ENCODE peak calls at places on chromosomes 6 and 20, in nine cellular contexts. One of them, this sample, is unnamed.

GRCh38 chr6:38271081-38271480 is 368.6 kb downstream of the BTBD9 start:
- DNase-seq in body of pancreas: no peak
- DNase-seq in hepatocyte: no peak
- DNase-seq in endothelial cell: no peak
- DNase-seq in cardiac muscle cell: no peak
- DNase-seq in heart left ventricle: no peak
- DNase-seq in CD8-positive, alpha-beta T cell: no peak
- DNase-seq in psoas muscle: no peak
- DNase-seq in GM12864: no peak
- DNase-seq in this sample: no peak

GRCh38 chr20:24783631-24784492 is 165.2 kb upstream of the CST7 start:
- DNase-seq in body of pancreas: no peak
- DNase-seq in cardiac muscle cell: no peak
- DNase-seq in GM12864: peak; percentile 34
- DNase-seq in psoas muscle: no peak
- DNase-seq in CD8-positive, alpha-beta T cell: no peak
- DNase-seq in hepatocyte: peak; percentile 23
- DNase-seq in endothelial cell: peak; percentile 30
- DNase-seq in heart left ventricle: no peak
- DNase-seq in this sample: no peak

GRCh38 chr6:98716341-98716740 is 118.0 kb upstream of the POU3F2 start:
- DNase-seq in body of pancreas: no peak
- DNase-seq in hepatocyte: no peak
- DNase-seq in cardiac muscle cell: no peak
- DNase-seq in psoas muscle: no peak
- DNase-seq in GM12864: no peak
- DNase-seq in CD8-positive, alpha-beta T cell: no peak
- DNase-seq in endothelial cell: peak; percentile 4
- DNase-seq in heart left ventricle: no peak
- DNase-seq in this sample: no peak

GRCh38 chr6:33700391-33701050 is 11.0 kb downstream of the UQCC2 start:
- DNase-seq in GM12864: peak; percentile 60
- DNase-seq in endothelial cell: peak; percentile 86
- DNase-seq in CD8-positive, alpha-beta T cell: peak; percentile 78
- DNase-seq in body of pancreas: peak; percentile 76
- DNase-seq in cardiac muscle cell: peak; percentile 78
- DNase-seq in heart left ventricle: peak; percentile 77
- DNase-seq in hepatocyte: peak; percentile 88
- DNase-seq in psoas muscle: peak; percentile 83
- DNase-seq in this sample: peak; percentile 58

GRCh38 chr6:111823831-111824607 is 49.2 kb downstream of the FYN start:
- DNase-seq in heart left ventricle: no peak
- DNase-seq in body of pancreas: no peak
- DNase-seq in psoas muscle: no peak
- DNase-seq in endothelial cell: no peak
- DNase-seq in CD8-positive, alpha-beta T cell: no peak
- DNase-seq in GM12864: no peak
- DNase-seq in cardiac muscle cell: peak; percentile 82
- DNase-seq in hepatocyte: no peak
- DNase-seq in this sample: no peak

GRCh38 chr6:44051516-44051915 is 75.7 kb downstream of the MRPL14 start:
- DNase-seq in CD8-positive, alpha-beta T cell: no peak
- DNase-seq in cardiac muscle cell: peak; percentile 78
- DNase-seq in heart left ventricle: peak; percentile 45
- DNase-seq in hepatocyte: peak; percentile 64
- DNase-seq in endothelial cell: no peak
- DNase-seq in GM12864: no peak
- DNase-seq in psoas muscle: no peak
- DNase-seq in body of pancreas: peak; percentile 68
- DNase-seq in this sample: no peak

GRCh38 chr6:36650848-36651247 is 27.7 kb upstream of the CDKN1A start:
- DNase-seq in hepatocyte: no peak
- DNase-seq in GM12864: no peak
- DNase-seq in heart left ventricle: no peak
- DNase-seq in psoas muscle: no peak
- DNase-seq in CD8-positive, alpha-beta T cell: no peak
- DNase-seq in cardiac muscle cell: no peak
- DNase-seq in endothelial cell: no peak
- DNase-seq in body of pancreas: no peak
- DNase-seq in this sample: no peak

GRCh38 chr20:13025181-13025580 is 16.4 kb downstream of the SPTLC3 start:
- DNase-seq in endothelial cell: no peak
- DNase-seq in GM12864: no peak
- DNase-seq in cardiac muscle cell: no peak
- DNase-seq in heart left ventricle: no peak
- DNase-seq in hepatocyte: no peak
- DNase-seq in CD8-positive, alpha-beta T cell: no peak
- DNase-seq in psoas muscle: no peak
- DNase-seq in body of pancreas: no peak
- DNase-seq in this sample: no peak

GRCh38 chr20:373171-373890 is 7.2 kb upstream of the TRIB3 start:
- DNase-seq in body of pancreas: no peak
- DNase-seq in heart left ventricle: peak; percentile 62
- DNase-seq in GM12864: no peak
- DNase-seq in cardiac muscle cell: peak; percentile 94
- DNase-seq in CD8-positive, alpha-beta T cell: no peak
- DNase-seq in endothelial cell: peak; percentile 29
- DNase-seq in hepatocyte: peak; percentile 84
- DNase-seq in psoas muscle: no peak
- DNase-seq in this sample: no peak

GRCh38 chr20:54173653-54174451 is at the start of gene CYP24A1:
- DNase-seq in GM12864: no peak
- DNase-seq in cardiac muscle cell: peak; percentile 4
- DNase-seq in endothelial cell: peak; percentile 31
- DNase-seq in hepatocyte: peak; percentile 37
- DNase-seq in CD8-positive, alpha-beta T cell: no peak
- DNase-seq in psoas muscle: no peak
- DNase-seq in body of pancreas: no peak
- DNase-seq in heart left ventricle: no peak
- DNase-seq in this sample: no peak

GRCh38 chr6:91926361-91926760 is 1339.5 kb upstream of the MAP3K7 start:
- DNase-seq in CD8-positive, alpha-beta T cell: no peak
- DNase-seq in body of pancreas: no peak
- DNase-seq in psoas muscle: no peak
- DNase-seq in GM12864: no peak
- DNase-seq in endothelial cell: no peak
- DNase-seq in hepatocyte: no peak
- DNase-seq in heart left ventricle: no peak
- DNase-seq in cardiac muscle cell: no peak
- DNase-seq in this sample: no peak

GRCh38 chr20:43959079-43959919 is 44.6 kb downstream of the TOX2 start:
- DNase-seq in psoas muscle: no peak
- DNase-seq in CD8-positive, alpha-beta T cell: peak; percentile 53
- DNase-seq in hepatocyte: no peak
- DNase-seq in cardiac muscle cell: peak; percentile 62
- DNase-seq in GM12864: no peak
- DNase-seq in body of pancreas: peak; percentile 44
- DNase-seq in heart left ventricle: no peak
- DNase-seq in endothelial cell: no peak
- DNase-seq in this sample: no peak

GRCh38 chr6:4129446-4129845 is 5.9 kb downstream of the ECI2 start:
- DNase-seq in CD8-positive, alpha-beta T cell: no peak
- DNase-seq in body of pancreas: no peak
- DNase-seq in endothelial cell: no peak
- DNase-seq in heart left ventricle: no peak
- DNase-seq in cardiac muscle cell: no peak
- DNase-seq in hepatocyte: no peak
- DNase-seq in GM12864: no peak
- DNase-seq in psoas muscle: no peak
- DNase-seq in this sample: no peak

GRCh38 chr20:31842471-31843157 is 2.8 kb downstream of the FOXS1 start:
- DNase-seq in cardiac muscle cell: peak; percentile 80
- DNase-seq in psoas muscle: peak; percentile 73
- DNase-seq in GM12864: no peak
- DNase-seq in CD8-positive, alpha-beta T cell: no peak
- DNase-seq in body of pancreas: no peak
- DNase-seq in heart left ventricle: peak; percentile 88
- DNase-seq in endothelial cell: no peak
- DNase-seq in hepatocyte: no peak
- DNase-seq in this sample: no peak

GRCh38 chr6:137967689-137968467 is 100.8 kb downstream of the TNFAIP3 start:
- DNase-seq in heart left ventricle: no peak
- DNase-seq in cardiac muscle cell: peak; percentile 73
- DNase-seq in psoas muscle: no peak
- DNase-seq in CD8-positive, alpha-beta T cell: no peak
- DNase-seq in hepatocyte: no peak
- DNase-seq in GM12864: no peak
- DNase-seq in endothelial cell: no peak
- DNase-seq in body of pancreas: no peak
- DNase-seq in this sample: no peak

GRCh38 chr6:134003542-134003951 is 48.9 kb downstream of the SLC2A12 start:
- DNase-seq in body of pancreas: no peak
- DNase-seq in heart left ventricle: no peak
- DNase-seq in CD8-positive, alpha-beta T cell: no peak
- DNase-seq in hepatocyte: no peak
- DNase-seq in psoas muscle: no peak
- DNase-seq in GM12864: no peak
- DNase-seq in endothelial cell: no peak
- DNase-seq in cardiac muscle cell: peak; percentile 21
- DNase-seq in this sample: no peak

GRCh38 chr6:56999049-56999448 is 44.1 kb downstream of the BEND6 start:
- DNase-seq in psoas muscle: no peak
- DNase-seq in GM12864: no peak
- DNase-seq in CD8-positive, alpha-beta T cell: no peak
- DNase-seq in endothelial cell: no peak
- DNase-seq in hepatocyte: no peak
- DNase-seq in body of pancreas: no peak
- DNase-seq in heart left ventricle: no peak
- DNase-seq in cardiac muscle cell: no peak
- DNase-seq in this sample: no peak

GRCh38 chr6:56992053-56992452 is 37.1 kb downstream of the BEND6 start:
- DNase-seq in heart left ventricle: no peak
- DNase-seq in endothelial cell: no peak
- DNase-seq in cardiac muscle cell: no peak
- DNase-seq in GM12864: no peak
- DNase-seq in hepatocyte: no peak
- DNase-seq in psoas muscle: no peak
- DNase-seq in body of pancreas: no peak
- DNase-seq in CD8-positive, alpha-beta T cell: no peak
- DNase-seq in this sample: no peak

GRCh38 chr6:56992703-56993102 is 37.8 kb downstream of the BEND6 start:
- DNase-seq in body of pancreas: no peak
- DNase-seq in cardiac muscle cell: no peak
- DNase-seq in psoas muscle: no peak
- DNase-seq in hepatocyte: no peak
- DNase-seq in CD8-positive, alpha-beta T cell: no peak
- DNase-seq in heart left ventricle: no peak
- DNase-seq in endothelial cell: no peak
- DNase-seq in GM12864: no peak
- DNase-seq in this sample: no peak

GRCh38 chr6:56996401-56996800 is 41.5 kb downstream of the BEND6 start:
- DNase-seq in cardiac muscle cell: no peak
- DNase-seq in heart left ventricle: no peak
- DNase-seq in body of pancreas: no peak
- DNase-seq in endothelial cell: no peak
- DNase-seq in hepatocyte: no peak
- DNase-seq in psoas muscle: no peak
- DNase-seq in CD8-positive, alpha-beta T cell: no peak
- DNase-seq in GM12864: no peak
- DNase-seq in this sample: no peak

DNA sequence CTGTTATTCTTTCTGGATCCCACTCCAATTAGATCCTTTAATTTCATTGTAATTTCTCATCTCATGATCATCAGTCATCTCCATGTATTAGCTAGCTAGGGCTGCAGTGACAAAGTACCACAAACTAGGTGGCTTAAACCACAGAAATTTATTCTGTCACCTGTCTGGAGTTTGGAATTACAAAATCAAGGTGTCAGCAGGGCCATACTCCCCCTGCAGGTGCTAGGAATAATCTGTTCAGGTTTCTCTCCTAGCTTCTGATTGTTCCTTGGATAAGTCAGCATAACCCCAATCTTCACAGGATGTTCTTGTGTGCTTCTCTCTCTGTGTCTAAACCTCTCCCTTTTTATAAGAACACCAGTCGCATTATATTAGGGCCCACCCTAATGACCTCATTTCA is 40.4 kb downstream of the BEND6 start:
- DNase-seq in GM12864: no peak
- DNase-seq in body of pancreas: no peak
- DNase-seq in endothelial cell: no peak
- DNase-seq in cardiac muscle cell: no peak
- DNase-seq in CD8-positive, alpha-beta T cell: no peak
- DNase-seq in heart left ventricle: no peak
- DNase-seq in hepatocyte: no peak
- DNase-seq in psoas muscle: no peak
- DNase-seq in this sample: no peak
- TF ChIP-seq CTCF in GM12864: peak; percentile 19
- TF ChIP-seq CTCF in body of pancreas: no peak
- TF ChIP-seq CTCF in endothelial cell: no peak
- TF ChIP-seq CTCF in cardiac muscle cell: no peak
- TF ChIP-seq CTCF in CD8-positive, alpha-beta T cell: no peak
- TF ChIP-seq CTCF in heart left ventricle: no peak
- TF ChIP-seq CTCF in hepatocyte: no peak
- TF ChIP-seq CTCF in psoas muscle: no peak
- TF ChIP-seq CTCF in this sample: no peak

GRCh38 chr6:21111399-21111725 is 482.2 kb upstream of the SOX4 start:
- DNase-seq in GM12864: no peak
- DNase-seq in hepatocyte: peak; percentile 13
- DNase-seq in heart left ventricle: no peak
- DNase-seq in psoas muscle: no peak
- DNase-seq in body of pancreas: peak; percentile 28
- DNase-seq in CD8-positive, alpha-beta T cell: no peak
- DNase-seq in cardiac muscle cell: no peak
- DNase-seq in endothelial cell: no peak
- DNase-seq in this sample: no peak
- TF ChIP-seq CTCF in GM12864: no peak
- TF ChIP-seq CTCF in hepatocyte: no peak
- TF ChIP-seq CTCF in heart left ventricle: no peak
- TF ChIP-seq CTCF in psoas muscle: no peak
- TF ChIP-seq CTCF in body of pancreas: no peak
- TF ChIP-seq CTCF in CD8-positive, alpha-beta T cell: no peak
- TF ChIP-seq CTCF in cardiac muscle cell: no peak
- TF ChIP-seq CTCF in endothelial cell: no peak
- TF ChIP-seq CTCF in this sample: no peak

DNA sequence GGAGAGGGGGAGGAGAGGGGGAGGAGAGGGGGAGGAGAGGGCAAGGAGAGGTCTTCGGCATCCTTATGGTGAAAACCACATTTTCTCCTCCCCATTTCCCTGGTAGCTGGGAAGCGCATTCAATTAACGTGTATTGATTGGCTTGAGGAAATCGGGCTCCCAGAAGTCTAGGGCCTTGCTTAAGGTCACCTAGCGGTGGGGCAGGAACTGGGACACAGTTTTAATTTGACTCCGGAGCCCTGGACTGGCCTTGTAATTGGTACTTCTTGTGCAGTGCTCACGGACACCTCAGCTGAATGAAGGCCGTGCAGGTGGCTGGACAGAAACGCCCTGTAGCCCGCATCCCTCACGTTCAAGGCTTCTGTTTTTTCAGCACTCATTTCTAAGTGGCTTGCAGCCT is 42.8 kb downstream of the CTCFL start:
- DNase-seq in GM12864: no peak
- DNase-seq in body of pancreas: no peak
- DNase-seq in CD8-positive, alpha-beta T cell: no peak
- DNase-seq in cardiac muscle cell: no peak
- DNase-seq in endothelial cell: no peak
- DNase-seq in hepatocyte: no peak
- DNase-seq in heart left ventricle: no peak
- DNase-seq in psoas muscle: no peak
- DNase-seq in this sample: peak; percentile 16
- TF ChIP-seq CTCF in GM12864: peak; percentile 35
- TF ChIP-seq CTCF in body of pancreas: no peak
- TF ChIP-seq CTCF in CD8-positive, alpha-beta T cell: no peak
- TF ChIP-seq CTCF in cardiac muscle cell: no peak
- TF ChIP-seq CTCF in endothelial cell: no peak
- TF ChIP-seq CTCF in hepatocyte: no peak
- TF ChIP-seq CTCF in heart left ventricle: no peak
- TF ChIP-seq CTCF in psoas muscle: no peak
- TF ChIP-seq CTCF in this sample: no peak

GRCh38 chr20:63580796-63581461 is 6.9 kb upstream of the HELZ2 start:
- DNase-seq in psoas muscle: no peak
- DNase-seq in heart left ventricle: no peak
- DNase-seq in hepatocyte: peak; percentile 58
- DNase-seq in body of pancreas: peak; percentile 44
- DNase-seq in cardiac muscle cell: peak; percentile 58
- DNase-seq in GM12864: peak; percentile 40
- DNase-seq in CD8-positive, alpha-beta T cell: peak; percentile 77
- DNase-seq in endothelial cell: peak; percentile 33
- DNase-seq in this sample: no peak
- TF ChIP-seq CTCF in psoas muscle: no peak
- TF ChIP-seq CTCF in heart left ventricle: peak; percentile 28
- TF ChIP-seq CTCF in hepatocyte: peak; percentile 42
- TF ChIP-seq CTCF in body of pancreas: peak; percentile 35
- TF ChIP-seq CTCF in cardiac muscle cell: peak; percentile 48
- TF ChIP-seq CTCF in GM12864: peak; percentile 77
- TF ChIP-seq CTCF in CD8-positive, alpha-beta T cell: peak; percentile 64
- TF ChIP-seq CTCF in endothelial cell: no peak
- TF ChIP-seq CTCF in this sample: no peak